ENCODE peak calls at places on chromosomes 11 and 22, in five cellular contexts. R is B cell, P is GM12865, Q is sigmoid colon, F is heart right ventricle. H is an unnamed sample.

GRCh38 chr22:47423266-47423665 is 660.8 kb downstream of the TBC1D22A start:
- DNase-seq in R (no peak), P (no peak), Q (no peak), F (no peak), H (no peak)

GRCh38 chr11:110173775-110174644 is 80.8 kb downstream of the ZC3H12C start:
- DNase-seq in R (peak), P (peak), Q (peak), F (peak), H (peak)

GRCh38 chr22:47225931-47226633 is 463.6 kb downstream of the TBC1D22A start:
- DNase-seq in R (no peak), P (no peak), Q (peak), F (no peak), H (no peak)

GRCh38 chr22:20523118-20523983 is 15.9 kb downstream of the MED15 start:
- DNase-seq in R (no peak), P (peak), Q (no peak), F (no peak), H (no peak)

GRCh38 chr11:92380882-92381281 is 156.3 kb downstream of the FAT3 start:
- DNase-seq in R (no peak), P (no peak), Q (no peak), F (no peak), H (no peak)

GRCh38 chr11:58028687-58029411 is 1.9 kb upstream of the OR6Q1 start:
- DNase-seq in R (no peak), P (no peak), Q (no peak), F (no peak), H (no peak)

GRCh38 chr22:46007003-46007847 is 30.3 kb upstream of the WNT7B start:
- DNase-seq in R (peak), P (no peak), Q (peak), F (peak), H (no peak)

GRCh38 chr22:24096401-24097115 is 84.7 kb upstream of the SUSD2 start:
- DNase-seq in R (no peak), P (no peak), Q (peak), F (no peak), H (no peak)

GRCh38 chr22:18119409-18120110 is 9.0 kb downstream of the TUBA8 start:
- DNase-seq in R (no peak), P (no peak), Q (no peak), F (peak), H (no peak)

GRCh38 chr11:128902515-128903066 is 11.4 kb downstream of the KCNJ5 start:
- DNase-seq in R (no peak), P (no peak), Q (no peak), F (no peak), H (no peak)

GRCh38 chr11:65213322-65214211 is 31.8 kb downstream of the CAPN1 start:
- DNase-seq in R (peak), P (no peak), Q (no peak), F (no peak), H (peak)

GRCh38 chr11:78605296-78605695 is 30.6 kb upstream of the NARS2 start:
- DNase-seq in R (no peak), P (no peak), Q (no peak), F (no peak), H (no peak)

GRCh38 chr11:10674440-10674855 is 19.1 kb downstream of the IRAG1 start:
- DNase-seq in R (no peak), P (no peak), Q (peak), F (no peak), H (no peak)

GRCh38 chr11:36027731-36028130 is 83.9 kb downstream of the LDLRAD3 start:
- DNase-seq in R (no peak), P (no peak), Q (no peak), F (peak), H (no peak)

GRCh38 chr11:47631473-47631872 is 10.9 kb downstream of the MTCH2 start:
- DNase-seq in R (no peak), P (no peak), Q (no peak), F (no peak), H (no peak)

GRCh38 chr11:59197990-59198389 is 14.7 kb downstream of the MPEG1 start:
- DNase-seq in R (no peak), P (no peak), Q (peak), F (peak), H (no peak)

GRCh38 chr11:120208777-120209176 is 2.1 kb upstream of the OAF start:
- DNase-seq in R (no peak), P (no peak), Q (peak), F (no peak), H (no peak)

GRCh38 chr22:47175151-47175760 is 412.8 kb downstream of the TBC1D22A start:
- DNase-seq in R (no peak), P (no peak), Q (peak), F (peak), H (no peak)

GRCh38 chr11:123253909-123254308 is 58.9 kb upstream of the CLMP start:
- DNase-seq in R (no peak), P (no peak), Q (no peak), F (no peak), H (no peak)

GRCh38 chr11:111911563-111912401 is at the start of gene CRYAB:
- DNase-seq in R (no peak), P (no peak), Q (peak), F (peak), H (no peak)

GRCh38 chr11:27076121-27076589 is 35.5 kb downstream of the BBOX1 start:
- DNase-seq in R (no peak), P (no peak), Q (peak), F (no peak), H (no peak)

GRCh38 chr11:61733120-61733978 is 19.1 kb upstream of the MYRF start:
- DNase-seq in R (peak), P (peak), Q (peak), F (peak), H (peak)

GRCh38 chr11:33980896-33981295 is 70.6 kb upstream of the CAPRIN1 start:
- DNase-seq in R (no peak), P (no peak), Q (no peak), F (no peak), H (no peak)

GRCh38 chr11:68798221-68798813 is 43.4 kb downstream of the CPT1A start:
- DNase-seq in R (peak), P (peak), Q (no peak), F (peak), H (peak)

GRCh38 chr11:130488187-130489026 is 40.0 kb downstream of the ADAMTS15 start:
- DNase-seq in R (no peak), P (no peak), Q (no peak), F (no peak), H (no peak)

GRCh38 chr11:69310934-69311766 is 17.2 kb downstream of the MYEOV start:
- DNase-seq in R (no peak), P (peak), Q (peak), F (no peak), H (no peak)

GRCh38 chr11:74937696-74938475 is 11.0 kb downstream of the XRRA1 start:
- DNase-seq in R (no peak), P (no peak), Q (no peak), F (no peak), H (no peak)

GRCh38 chr22:25420925-25421904 is 143.3 kb upstream of the GRK3 start:
- DNase-seq in R (peak), P (no peak), Q (no peak), F (no peak), H (no peak)

GRCh38 chr11:8389034-8389996 is 125.6 kb upstream of the LMO1 start:
- DNase-seq in R (no peak), P (no peak), Q (no peak), F (no peak), H (no peak)

GRCh38 chr11:12139144-12139881 is 28.9 kb downstream of the MICAL2 start:
- DNase-seq in R (no peak), P (no peak), Q (peak), F (no peak), H (no peak)

GRCh38 chr22:31610611-31611010 is 51.4 kb downstream of the PISD start:
- DNase-seq in R (no peak), P (no peak), Q (no peak), F (no peak), H (no peak)

GRCh38 chr11:35474677-35475076 is 50.7 kb downstream of the PAMR1 start:
- DNase-seq in R (no peak), P (no peak), Q (no peak), F (no peak), H (no peak)

GRCh38 chr11:3194016-3194816 is 24.4 kb downstream of the MRGPRG start:
- DNase-seq in R (no peak), P (no peak), Q (peak), F (no peak), H (no peak)

GRCh38 chr22:17664414-17665045 is 26.0 kb downstream of the BCL2L13 start:
- DNase-seq in R (no peak), P (no peak), Q (no peak), F (no peak), H (no peak)

GRCh38 chr11:1597981-1598380 is at the start of gene KRTAP5-2:
- DNase-seq in R (no peak), P (no peak), Q (peak), F (no peak), H (no peak)
- TF ChIP-seq CTCF in R (no peak), P (no peak), Q (no peak), F (no peak), H (no peak)

DNA sequence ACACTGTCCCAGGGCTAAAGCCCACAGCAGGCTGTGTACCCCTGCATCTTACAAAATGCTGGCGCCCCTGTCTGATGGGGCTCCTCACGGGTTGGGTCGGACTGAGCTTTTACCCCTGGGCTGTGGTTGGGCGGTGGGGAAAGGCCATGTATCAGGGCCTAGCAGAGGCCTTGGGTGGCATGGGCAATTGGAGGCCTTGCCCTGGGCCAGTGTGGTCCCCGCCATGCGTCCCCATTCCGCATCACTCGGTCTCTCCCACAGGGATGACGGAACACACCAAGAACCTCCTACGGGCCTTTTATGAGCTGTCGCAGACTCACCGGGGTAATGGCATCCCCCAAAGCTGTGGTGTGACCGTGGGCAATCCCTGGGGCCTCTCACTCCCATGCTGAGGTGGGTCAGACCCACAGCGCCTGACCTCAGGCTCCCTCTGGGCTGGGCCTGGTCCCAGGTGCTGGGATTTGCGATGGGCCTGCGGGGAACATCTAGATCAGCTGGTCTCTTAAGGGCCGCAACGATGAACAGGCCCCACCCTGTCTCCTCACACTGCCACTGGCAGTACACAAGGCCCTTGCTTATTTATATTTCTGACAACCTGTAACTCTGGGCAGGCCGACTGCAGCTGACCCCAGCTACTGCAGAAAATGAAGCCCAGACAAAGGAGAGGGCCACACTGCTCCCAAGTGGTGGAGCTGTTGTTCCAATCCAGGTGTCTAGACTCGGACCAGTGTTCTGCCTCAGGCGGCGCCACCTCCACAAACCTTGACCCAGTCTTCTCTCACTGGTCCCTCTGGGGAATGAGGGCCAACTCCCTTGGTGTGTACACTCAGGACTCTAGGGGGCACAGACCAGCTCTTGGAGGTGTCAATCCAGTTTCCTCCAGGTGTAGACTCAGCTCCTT is 12.3 kb downstream of the SLC16A8 start:
- DNase-seq in R (peak), P (no peak), Q (no peak), F (no peak), H (no peak)
- TF ChIP-seq CTCF in R (no peak), P (no peak), Q (no peak), F (no peak), H (no peak)

GRCh38 chr11:44866301-44866700 is 84.4 kb downstream of the TP53I11 start:
- DNase-seq in R (no peak), P (no peak), Q (no peak), F (no peak), H (no peak)

GRCh38 chr11:44868021-44868420 is 82.7 kb downstream of the TP53I11 start:
- DNase-seq in R (no peak), P (no peak), Q (no peak), F (no peak), H (no peak)

GRCh38 chr11:44868455-44869421 is 81.9 kb downstream of the TP53I11 start:
- DNase-seq in R (no peak), P (no peak), Q (peak), F (no peak), H (no peak)

GRCh38 chr11:44863231-44863630 is 87.5 kb downstream of the TP53I11 start:
- DNase-seq in R (no peak), P (no peak), Q (no peak), F (no peak), H (no peak)

DNA sequence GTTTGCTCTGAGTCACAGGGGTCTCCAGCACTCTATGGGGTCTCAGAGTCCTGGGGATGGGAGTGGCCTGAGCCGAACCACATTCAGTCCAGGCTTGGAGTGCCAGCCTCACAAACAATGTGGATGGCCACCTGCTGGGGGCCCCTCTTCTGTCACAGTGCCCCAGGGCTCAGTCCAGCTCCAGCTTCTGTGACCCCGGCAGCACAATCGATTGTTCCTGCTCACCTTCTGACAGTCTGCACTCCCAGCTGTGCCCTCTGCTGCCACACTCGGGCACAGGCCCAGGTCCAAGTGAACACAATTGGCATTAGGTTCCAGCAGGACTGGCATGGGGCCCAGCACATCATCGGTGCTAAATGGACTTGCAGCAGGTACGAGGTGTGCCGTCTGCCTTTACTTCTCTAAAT is 84.8 kb downstream of the TP53I11 start:
- DNase-seq in R (no peak), P (no peak), Q (peak), F (peak), H (no peak)
- TF ChIP-seq CTCF in R (no peak), P (no peak), Q (no peak), F (no peak), H (no peak)

GRCh38 chr22:43455861-43456260 is 44.0 kb downstream of the MPPED1 start:
- DNase-seq in R (no peak), P (no peak), Q (no peak), F (no peak), H (no peak)
- TF ChIP-seq CTCF in R (no peak), P (no peak), Q (no peak), F (no peak), H (no peak)

DNA sequence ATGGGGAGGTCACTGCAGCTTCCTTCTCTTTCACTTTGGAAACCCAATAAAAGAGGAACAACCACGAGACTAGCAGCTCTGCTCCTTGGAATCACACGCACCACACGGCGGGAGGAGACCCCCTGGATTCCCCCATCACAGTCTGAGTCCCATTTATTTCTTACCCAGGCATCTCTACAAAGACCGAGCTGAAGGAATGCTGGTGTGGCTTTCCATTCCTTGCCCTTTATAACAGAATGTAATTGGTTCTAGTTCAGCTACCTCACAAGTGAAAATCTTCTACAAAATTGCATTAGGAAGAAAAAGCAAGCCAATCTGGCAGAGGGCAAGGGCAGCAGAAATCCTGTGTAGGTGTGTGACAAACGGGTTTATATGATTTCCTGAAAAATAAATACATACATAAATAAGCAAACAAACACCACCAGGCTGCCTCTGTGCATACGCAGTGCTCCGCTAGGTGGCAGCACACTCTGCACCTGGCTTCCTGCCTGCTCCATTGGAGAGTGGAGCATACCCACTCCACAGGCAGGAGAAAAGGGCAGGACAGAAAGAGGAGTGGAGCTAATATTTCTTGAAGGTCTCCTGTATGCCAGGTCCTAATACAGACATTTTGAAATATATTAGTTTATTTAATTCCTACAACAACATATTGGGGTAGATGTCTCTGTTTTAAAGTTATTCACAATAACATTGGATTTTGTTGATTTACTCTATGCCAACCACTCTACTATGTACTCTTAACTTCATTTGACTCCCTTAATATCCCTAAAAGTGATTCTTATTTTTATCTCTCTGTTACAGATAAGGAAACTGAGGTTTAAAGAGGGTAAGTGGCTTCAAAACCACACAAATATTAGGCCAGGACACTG is 673.1 kb downstream of the KCNA4 start:
- DNase-seq in R (no peak), P (peak), Q (no peak), F (peak), H (peak)
- TF ChIP-seq CTCF in R (peak), P (peak), Q (peak), F (peak), H (peak)

GRCh38 chr11:115170133-115170815 is 333.9 kb downstream of the CADM1 start:
- DNase-seq in R (no peak), P (peak), Q (no peak), F (no peak), H (peak)
- TF ChIP-seq CTCF in R (peak), P (peak), Q (peak), F (peak), H (peak)

DNA sequence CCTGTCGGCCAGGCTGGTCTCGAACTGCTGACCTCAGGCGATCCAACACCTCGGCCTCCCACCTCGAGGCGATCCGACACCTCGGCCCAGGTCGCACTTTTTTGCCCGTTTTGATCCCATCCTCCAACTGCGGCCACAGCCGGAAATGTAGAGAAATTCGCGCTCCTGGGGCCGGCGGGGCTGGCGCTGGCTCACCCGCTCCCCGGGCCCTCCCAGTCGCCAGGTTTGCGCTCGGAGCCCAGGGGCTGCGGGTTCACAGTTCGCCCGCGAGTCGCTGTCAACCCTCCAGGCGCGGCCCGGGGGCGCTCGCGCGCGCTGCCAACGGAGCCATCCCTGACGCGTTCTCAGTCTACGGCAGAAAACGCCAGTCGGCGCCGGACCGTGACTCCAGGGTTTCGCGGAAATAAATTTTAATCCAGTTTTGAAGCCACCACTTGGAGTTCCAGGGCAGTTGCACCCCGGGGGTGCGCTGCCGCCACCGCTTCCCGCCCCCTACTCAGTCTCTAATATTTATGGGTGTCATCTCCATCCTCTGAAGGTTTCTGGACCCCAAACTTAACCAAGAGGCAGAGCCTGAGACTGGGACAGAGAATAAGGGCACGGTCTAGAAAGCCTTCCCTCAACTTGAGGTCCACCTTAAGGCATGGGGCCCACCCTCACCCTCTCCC is 1.5 kb upstream of the KLHDC7B start:
- DNase-seq in R (peak), P (peak), Q (peak), F (peak), H (peak)
- TF ChIP-seq CTCF in R (peak), P (peak), Q (peak), F (peak), H (peak)

GRCh38 chr22:27197071-27197470 is 539.7 kb downstream of the MIAT start:
- DNase-seq in R (no peak), P (no peak), Q (no peak), F (no peak), H (no peak)
- TF ChIP-seq CTCF in R (no peak), P (no peak), Q (no peak), F (no peak), H (no peak)

GRCh38 chr11:398826-399225 is 4.8 kb downstream of the PKP3 start:
- DNase-seq in R (no peak), P (no peak), Q (no peak), F (no peak), H (no peak)

GRCh38 chr11:394858-395655 is 1.0 kb downstream of the PKP3 start:
- DNase-seq in R (no peak), P (no peak), Q (no peak), F (no peak), H (no peak)

GRCh38 chr11:396511-396947 is 2.5 kb downstream of the PKP3 start:
- DNase-seq in R (no peak), P (no peak), Q (no peak), F (no peak), H (peak)

GRCh38 chr11:395866-396265 is 1.9 kb downstream of the PKP3 start:
- DNase-seq in R (no peak), P (no peak), Q (no peak), F (no peak), H (no peak)

GRCh38 chr11:396948-397548 is 3.0 kb downstream of the PKP3 start:
- DNase-seq in R (peak), P (peak), Q (peak), F (peak), H (peak)
- TF ChIP-seq CTCF in R (peak), P (peak), Q (peak), F (peak), H (peak)

GRCh38 chr11:93614111-93614784 is 47.2 kb upstream of the CEP295 start:
- DNase-seq in R (no peak), P (peak), Q (no peak), F (no peak), H (no peak)
- TF ChIP-seq CTCF in R (no peak), P (peak), Q (no peak), F (no peak), H (no peak)